ENCODE peak calls at places on chromosomes 16 and 17, in six cellular contexts. One of them, this sample, is unnamed.

GRCh38 chr17:8965394-8966168 is at the start of gene PIK3R5:
- DNase-seq in NCI-H1436: no peak
- DNase-seq in activated T-helper 1 cell treated with Interleukin-2 at 50 U/mL for 16 hours: peak; percentile 77
- DNase-seq in neural crest cell: peak; percentile 34
- DNase-seq in NCI-H1930: peak; percentile 59
- DNase-seq in hippocampal formation: no peak
- DNase-seq in this sample: no peak

GRCh38 chr17:29445844-29446243 is 55.7 kb downstream of the TAOK1 start:
- DNase-seq in NCI-H1436: no peak
- DNase-seq in activated T-helper 1 cell treated with Interleukin-2 at 50 U/mL for 16 hours: no peak
- DNase-seq in neural crest cell: no peak
- DNase-seq in NCI-H1930: no peak
- DNase-seq in hippocampal formation: no peak
- DNase-seq in this sample: peak; percentile 29

GRCh38 chr17:79974786-79975497 is 60.7 kb downstream of the TBC1D16 start:
- DNase-seq in NCI-H1436: no peak
- DNase-seq in activated T-helper 1 cell treated with Interleukin-2 at 50 U/mL for 16 hours: no peak
- DNase-seq in neural crest cell: no peak
- DNase-seq in NCI-H1930: no peak
- DNase-seq in hippocampal formation: no peak
- DNase-seq in this sample: no peak

GRCh38 chr16:11691771-11692170 is 23.5 kb downstream of the SNN start:
- DNase-seq in NCI-H1436: no peak
- DNase-seq in activated T-helper 1 cell treated with Interleukin-2 at 50 U/mL for 16 hours: no peak
- DNase-seq in neural crest cell: no peak
- DNase-seq in NCI-H1930: no peak
- DNase-seq in hippocampal formation: no peak
- DNase-seq in this sample: no peak

GRCh38 chr17:13140750-13141149 is 122.9 kb upstream of the ELAC2 start:
- DNase-seq in NCI-H1436: no peak
- DNase-seq in activated T-helper 1 cell treated with Interleukin-2 at 50 U/mL for 16 hours: no peak
- DNase-seq in neural crest cell: peak; percentile 31
- DNase-seq in NCI-H1930: no peak
- DNase-seq in hippocampal formation: no peak
- DNase-seq in this sample: no peak

GRCh38 chr16:68640972-68641371 is 4.1 kb upstream of the CDH3 start:
- DNase-seq in NCI-H1436: no peak
- DNase-seq in activated T-helper 1 cell treated with Interleukin-2 at 50 U/mL for 16 hours: no peak
- DNase-seq in neural crest cell: no peak
- DNase-seq in NCI-H1930: no peak
- DNase-seq in hippocampal formation: no peak
- DNase-seq in this sample: no peak

GRCh38 chr17:50470451-50470850 is 1.8 kb upstream of the CHAD start:
- DNase-seq in NCI-H1436: no peak
- DNase-seq in activated T-helper 1 cell treated with Interleukin-2 at 50 U/mL for 16 hours: no peak
- DNase-seq in neural crest cell: no peak
- DNase-seq in NCI-H1930: no peak
- DNase-seq in hippocampal formation: no peak
- DNase-seq in this sample: no peak

GRCh38 chr17:68101075-68101991 is 65.8 kb downstream of the KPNA2 start:
- DNase-seq in NCI-H1436: peak; percentile 86
- DNase-seq in activated T-helper 1 cell treated with Interleukin-2 at 50 U/mL for 16 hours: peak; percentile 55
- DNase-seq in neural crest cell: peak; percentile 87
- DNase-seq in NCI-H1930: peak; percentile 92
- DNase-seq in hippocampal formation: peak; percentile 93
- DNase-seq in this sample: peak; percentile 96

GRCh38 chr16:74865922-74866598 is 91.4 kb upstream of the FA2H start:
- DNase-seq in NCI-H1436: no peak
- DNase-seq in activated T-helper 1 cell treated with Interleukin-2 at 50 U/mL for 16 hours: no peak
- DNase-seq in neural crest cell: peak; percentile 28
- DNase-seq in NCI-H1930: no peak
- DNase-seq in hippocampal formation: no peak
- DNase-seq in this sample: no peak

This sample was measured in lung microvascular endothelial cell.